ENCODE peak calls at places on chromosomes 7 and 10, in seven cellular contexts. One of them, this sample, is unnamed.
A peak's percentile ranks its signal among the peaks of the same experiment; 100 is the strongest.

GRCh38 chr10:130029209-130029608 is 65.1 kb upstream of the EBF3 start:
- DNase-seq in A549: no peak
- DNase-seq in AG04450: no peak
- DNase-seq in fibroblast of the aortic adventitia: peak; percentile 6
- DNase-seq in astrocyte of the spinal cord: no peak
- DNase-seq in MM.1S: no peak
- DNase-seq in OCI-LY7: no peak
- DNase-seq in this sample: no peak

GRCh38 chr10:70657036-70657435 is 15.3 kb upstream of the ADAMTS14 start:
- DNase-seq in AG04450: no peak
- DNase-seq in MM.1S: no peak
- DNase-seq in fibroblast of the aortic adventitia: peak; percentile 50
- DNase-seq in A549: no peak
- DNase-seq in astrocyte of the spinal cord: no peak
- DNase-seq in OCI-LY7: no peak
- DNase-seq in this sample: peak; percentile 19

GRCh38 chr10:127878474-127879055 is 14.2 kb downstream of the CLRN3 start:
- DNase-seq in OCI-LY7: no peak
- DNase-seq in AG04450: no peak
- DNase-seq in A549: no peak
- DNase-seq in astrocyte of the spinal cord: no peak
- DNase-seq in MM.1S: no peak
- DNase-seq in fibroblast of the aortic adventitia: no peak
- DNase-seq in this sample: no peak

GRCh38 chr7:139828880-139829653 is at the start of gene TBXAS1:
- DNase-seq in MM.1S: no peak
- DNase-seq in astrocyte of the spinal cord: no peak
- DNase-seq in OCI-LY7: peak; percentile 11
- DNase-seq in AG04450: no peak
- DNase-seq in fibroblast of the aortic adventitia: no peak
- DNase-seq in A549: peak; percentile 41
- DNase-seq in this sample: no peak

GRCh38 chr7:147607151-147607800 is 983.3 kb upstream of the C7orf33 start:
- DNase-seq in AG04450: no peak
- DNase-seq in OCI-LY7: no peak
- DNase-seq in MM.1S: no peak
- DNase-seq in A549: no peak
- DNase-seq in astrocyte of the spinal cord: no peak
- DNase-seq in fibroblast of the aortic adventitia: no peak
- DNase-seq in this sample: no peak

GRCh38 chr10:58393317-58393716 is 8.1 kb downstream of the TFAM start:
- DNase-seq in astrocyte of the spinal cord: no peak
- DNase-seq in AG04450: no peak
- DNase-seq in MM.1S: no peak
- DNase-seq in fibroblast of the aortic adventitia: peak; percentile 28
- DNase-seq in OCI-LY7: no peak
- DNase-seq in A549: no peak
- DNase-seq in this sample: peak; percentile 50

GRCh38 chr7:1015631-1016121 is 28.7 kb upstream of the GPR146 start:
- DNase-seq in astrocyte of the spinal cord: no peak
- DNase-seq in AG04450: no peak
- DNase-seq in OCI-LY7: no peak
- DNase-seq in A549: no peak
- DNase-seq in fibroblast of the aortic adventitia: no peak
- DNase-seq in MM.1S: no peak
- DNase-seq in this sample: peak; percentile 17

GRCh38 chr7:832292-832967 is at the start of gene SUN1:
- DNase-seq in fibroblast of the aortic adventitia: peak; percentile 59
- DNase-seq in OCI-LY7: no peak
- DNase-seq in A549: peak; percentile 71
- DNase-seq in astrocyte of the spinal cord: peak; percentile 81
- DNase-seq in MM.1S: peak; percentile 66
- DNase-seq in AG04450: no peak
- DNase-seq in this sample: peak; percentile 90

GRCh38 chr10:32205666-32206065 is 141.3 kb downstream of the EPC1 start:
- DNase-seq in A549: no peak
- DNase-seq in astrocyte of the spinal cord: peak; percentile 14
- DNase-seq in AG04450: no peak
- DNase-seq in fibroblast of the aortic adventitia: peak; percentile 68
- DNase-seq in OCI-LY7: no peak
- DNase-seq in MM.1S: no peak
- DNase-seq in this sample: no peak

GRCh38 chr7:70349819-70350218 is 751.5 kb downstream of the AUTS2 start:
- DNase-seq in OCI-LY7: no peak
- DNase-seq in MM.1S: no peak
- DNase-seq in AG04450: no peak
- DNase-seq in A549: no peak
- DNase-seq in astrocyte of the spinal cord: no peak
- DNase-seq in fibroblast of the aortic adventitia: no peak
- DNase-seq in this sample: no peak

GRCh38 chr7:150376560-150376959 is 2.6 kb upstream of the ZNF775 start:
- DNase-seq in OCI-LY7: no peak
- DNase-seq in fibroblast of the aortic adventitia: no peak
- DNase-seq in AG04450: no peak
- DNase-seq in astrocyte of the spinal cord: no peak
- DNase-seq in A549: no peak
- DNase-seq in MM.1S: no peak
- DNase-seq in this sample: no peak

GRCh38 chr7:1703475-1704325 is 33.6 kb downstream of the ELFN1 start:
- DNase-seq in A549: no peak
- DNase-seq in astrocyte of the spinal cord: no peak
- DNase-seq in OCI-LY7: no peak
- DNase-seq in AG04450: no peak
- DNase-seq in MM.1S: no peak
- DNase-seq in fibroblast of the aortic adventitia: no peak
- DNase-seq in this sample: no peak

GRCh38 chr10:13270877-13271551 is 28.9 kb downstream of the PHYH start:
- DNase-seq in OCI-LY7: no peak
- DNase-seq in A549: peak; percentile 7
- DNase-seq in AG04450: no peak
- DNase-seq in fibroblast of the aortic adventitia: peak; percentile 71
- DNase-seq in astrocyte of the spinal cord: peak; percentile 7
- DNase-seq in MM.1S: no peak
- DNase-seq in this sample: peak; percentile 4

GRCh38 chr10:11551915-11552602 is 59.4 kb downstream of the USP6NL start:
- DNase-seq in OCI-LY7: no peak
- DNase-seq in astrocyte of the spinal cord: peak; percentile 93
- DNase-seq in AG04450: peak; percentile 74
- DNase-seq in MM.1S: no peak
- DNase-seq in fibroblast of the aortic adventitia: peak; percentile 95
- DNase-seq in A549: peak; percentile 44
- DNase-seq in this sample: peak; percentile 93

GRCh38 chr7:27921081-27921836 is 181.3 kb downstream of the TAX1BP1 start:
- DNase-seq in fibroblast of the aortic adventitia: peak; percentile 91
- DNase-seq in AG04450: peak; percentile 76
- DNase-seq in OCI-LY7: peak; percentile 84
- DNase-seq in MM.1S: peak; percentile 70
- DNase-seq in astrocyte of the spinal cord: peak; percentile 89
- DNase-seq in A549: peak; percentile 82
- DNase-seq in this sample: peak; percentile 91

DNA sequence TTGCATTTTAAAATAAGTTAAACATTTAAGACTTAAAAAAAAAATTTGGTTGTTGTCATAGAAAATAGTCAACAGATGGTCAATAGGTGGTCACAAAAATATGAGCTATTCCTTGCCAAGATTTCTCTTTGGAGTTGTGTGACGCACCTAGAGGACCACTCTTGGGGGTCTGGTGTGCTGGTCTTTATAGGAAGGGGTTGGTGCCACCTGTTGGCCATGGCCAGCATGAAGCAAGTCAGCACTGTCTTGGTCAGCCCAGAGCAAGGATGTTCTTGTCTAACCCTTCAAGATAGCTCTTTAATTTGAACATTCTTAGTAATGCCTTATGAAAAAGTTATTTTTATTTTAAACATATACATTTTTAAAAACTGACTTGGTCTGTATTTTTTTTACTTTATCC is 267.9 kb upstream of the CNTNAP2 start:
- DNase-seq in A549: peak; percentile 9
- DNase-seq in AG04450: no peak
- DNase-seq in astrocyte of the spinal cord: no peak
- DNase-seq in OCI-LY7: peak; percentile 69
- DNase-seq in fibroblast of the aortic adventitia: no peak
- DNase-seq in MM.1S: peak; percentile 25
- DNase-seq in this sample: peak; percentile 52
- TF ChIP-seq CTCF in A549: no peak
- TF ChIP-seq CTCF in AG04450: no peak
- TF ChIP-seq CTCF in astrocyte of the spinal cord: no peak
- TF ChIP-seq CTCF in OCI-LY7: peak; percentile 85
- TF ChIP-seq CTCF in fibroblast of the aortic adventitia: no peak
- TF ChIP-seq CTCF in MM.1S: peak; percentile 43
- TF ChIP-seq CTCF in this sample: peak; percentile 78

DNA sequence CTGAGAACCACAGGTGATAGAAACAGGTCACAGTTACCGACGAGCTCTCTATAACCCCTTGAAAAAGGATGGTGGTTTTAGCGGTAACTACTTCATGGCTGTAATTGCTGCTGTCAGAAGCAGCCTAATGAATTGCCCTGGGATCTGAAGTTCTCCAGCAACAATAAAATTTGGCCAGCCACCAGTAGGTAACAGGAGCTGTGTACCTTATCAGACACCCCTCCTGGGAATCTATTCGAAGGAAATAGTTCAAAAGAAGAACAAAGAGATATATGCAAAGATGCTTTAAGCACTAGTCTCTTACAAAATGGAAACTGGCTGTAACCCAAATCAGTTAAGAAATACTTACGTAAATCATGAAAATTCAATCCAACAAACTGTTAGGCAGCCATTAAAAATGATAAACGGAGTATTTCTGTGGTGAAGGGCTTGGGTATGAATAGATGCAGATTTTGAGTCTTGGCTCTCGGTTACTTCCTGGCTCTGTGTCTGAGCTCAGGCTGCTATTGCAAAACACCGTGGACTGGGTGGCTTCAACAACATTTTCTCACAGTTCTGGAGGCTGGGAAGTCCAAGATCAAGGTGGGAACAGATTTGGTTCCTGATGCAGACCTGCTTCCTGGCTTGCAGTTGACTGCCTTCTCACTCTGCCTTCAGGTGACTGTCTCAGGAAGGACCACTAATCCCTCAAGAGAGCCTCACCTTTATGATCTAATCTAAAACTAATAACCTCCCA is 1.6 kb downstream of the MSRB2 start:
- DNase-seq in fibroblast of the aortic adventitia: peak; percentile 98
- DNase-seq in AG04450: peak; percentile 39
- DNase-seq in A549: no peak
- DNase-seq in MM.1S: no peak
- DNase-seq in astrocyte of the spinal cord: peak; percentile 43
- DNase-seq in OCI-LY7: no peak
- DNase-seq in this sample: peak; percentile 64
- H3K4me3 ChIP-seq in fibroblast of the aortic adventitia: peak overlapping the region; percentile 78
- H3K4me3 ChIP-seq in AG04450: peak overlapping the region; percentile 72
- H3K4me3 ChIP-seq in A549: peak overlapping the region; percentile 87
- H3K4me3 ChIP-seq in MM.1S: no peak overlapping the region
- H3K4me3 ChIP-seq in astrocyte of the spinal cord: peak overlapping the region; percentile 67
- H3K4me3 ChIP-seq in OCI-LY7: peak overlapping the region; percentile 91
- H3K4me3 ChIP-seq in this sample: no peak overlapping the region

GRCh38 chr10:2143213-2143882 is 406.0 kb upstream of the ADARB2 start:
- DNase-seq in fibroblast of the aortic adventitia: no peak
- DNase-seq in MM.1S: no peak
- DNase-seq in AG04450: no peak
- DNase-seq in OCI-LY7: no peak
- DNase-seq in astrocyte of the spinal cord: no peak
- DNase-seq in A549: no peak
- DNase-seq in this sample: no peak

DNA sequence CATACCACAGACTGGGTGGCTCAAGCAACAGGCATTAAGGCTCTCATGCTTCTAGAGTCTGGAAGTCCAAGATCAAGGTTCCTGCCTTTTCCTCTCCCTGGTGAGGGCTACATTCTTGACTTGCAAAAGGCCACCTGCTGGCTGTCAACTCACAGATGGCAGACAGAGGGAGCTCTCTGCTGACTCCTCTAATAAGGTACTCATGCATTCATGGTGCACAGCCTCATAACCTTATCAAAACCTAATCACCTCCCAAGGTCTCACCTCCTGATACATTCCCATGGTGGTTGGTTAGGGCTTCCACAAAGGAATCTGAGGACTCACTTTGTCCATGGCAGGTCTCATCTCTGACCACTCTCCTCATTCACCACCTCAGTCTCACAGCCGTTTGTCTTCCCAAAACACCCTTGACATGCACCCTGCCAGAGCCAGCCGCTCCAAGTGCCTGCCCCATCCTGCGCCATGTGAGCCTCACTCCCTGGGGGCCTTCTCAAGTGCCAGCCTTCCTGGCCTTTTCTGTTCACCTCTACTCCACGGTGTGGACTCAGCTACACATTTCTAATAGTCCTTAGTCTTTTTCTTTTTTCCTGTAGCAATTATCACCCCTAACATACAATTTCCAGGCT is 400.3 kb upstream of the ADARB2 start:
- DNase-seq in MM.1S: no peak
- DNase-seq in OCI-LY7: peak; percentile 27
- DNase-seq in AG04450: no peak
- DNase-seq in astrocyte of the spinal cord: peak; percentile 4
- DNase-seq in A549: peak; percentile 41
- DNase-seq in fibroblast of the aortic adventitia: no peak
- DNase-seq in this sample: no peak
- TF ChIP-seq CTCF in MM.1S: peak; percentile 14
- TF ChIP-seq CTCF in OCI-LY7: peak; percentile 75
- TF ChIP-seq CTCF in AG04450: no peak
- TF ChIP-seq CTCF in astrocyte of the spinal cord: peak; percentile 19
- TF ChIP-seq CTCF in A549: no peak
- TF ChIP-seq CTCF in fibroblast of the aortic adventitia: no peak
- TF ChIP-seq CTCF in this sample: no peak

DNA sequence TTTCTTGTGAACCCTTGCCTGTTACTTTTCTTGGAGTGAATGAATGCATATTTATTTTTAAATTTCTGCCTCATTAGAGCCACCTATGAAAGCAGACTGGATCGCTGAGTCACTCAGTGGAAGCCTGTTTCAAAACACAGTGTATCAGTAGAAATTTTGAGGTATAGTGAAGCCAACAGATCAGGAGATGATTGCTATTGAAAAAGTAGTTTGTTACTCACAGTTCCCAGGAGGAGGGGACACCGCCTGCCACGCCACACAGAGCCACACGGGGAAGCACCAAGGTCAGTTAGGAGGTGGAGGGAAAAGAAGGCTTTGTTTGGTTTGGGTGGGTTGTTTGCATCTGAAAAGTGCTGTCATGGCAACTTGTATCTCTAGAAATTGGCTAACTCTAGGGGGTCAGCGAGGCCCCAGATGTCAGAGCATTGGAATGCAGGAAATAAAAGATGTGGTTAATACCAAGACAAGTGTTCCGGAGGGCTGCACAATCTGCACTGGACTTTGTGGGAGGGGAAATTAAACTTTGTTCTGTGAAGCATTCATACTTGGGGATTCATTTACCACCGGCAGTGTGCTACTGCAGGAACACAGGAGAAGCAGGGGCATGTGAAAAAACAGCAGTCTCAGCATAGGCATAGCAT is 106.4 kb upstream of the SDK1 start:
- DNase-seq in fibroblast of the aortic adventitia: peak; percentile 82
- DNase-seq in MM.1S: no peak
- DNase-seq in AG04450: peak; percentile 78
- DNase-seq in A549: peak; percentile 86
- DNase-seq in OCI-LY7: no peak
- DNase-seq in astrocyte of the spinal cord: peak; percentile 98
- DNase-seq in this sample: peak; percentile 93
- H3K4me3 ChIP-seq in fibroblast of the aortic adventitia: no peak overlapping the region
- H3K4me3 ChIP-seq in MM.1S: no peak overlapping the region
- H3K4me3 ChIP-seq in AG04450: peak overlapping the region; percentile 34
- H3K4me3 ChIP-seq in A549: no peak overlapping the region
- H3K4me3 ChIP-seq in OCI-LY7: no peak overlapping the region
- H3K4me3 ChIP-seq in astrocyte of the spinal cord: no peak overlapping the region
- H3K4me3 ChIP-seq in this sample: no peak overlapping the region

GRCh38 chr10:60141916-60142559 is 235.7 kb upstream of the CCDC6 start:
- DNase-seq in astrocyte of the spinal cord: no peak
- DNase-seq in AG04450: no peak
- DNase-seq in A549: no peak
- DNase-seq in MM.1S: no peak
- DNase-seq in fibroblast of the aortic adventitia: no peak
- DNase-seq in OCI-LY7: no peak
- DNase-seq in this sample: no peak
- TF ChIP-seq CTCF in astrocyte of the spinal cord: no peak
- TF ChIP-seq CTCF in AG04450: no peak
- TF ChIP-seq CTCF in A549: no peak
- TF ChIP-seq CTCF in MM.1S: no peak
- TF ChIP-seq CTCF in fibroblast of the aortic adventitia: no peak
- TF ChIP-seq CTCF in OCI-LY7: peak; percentile 39
- TF ChIP-seq CTCF in this sample: no peak